ENCODE peak calls at places on chromosomes 4 and X, in six cellular contexts. C is fibroblast of pulmonary artery, B is lower leg skin, Z is thoracic aorta, Y is brain microvascular endothelial cell, K is WTC11. I is an unnamed sample.
A peak's percentile ranks its signal among the peaks of the same experiment; 100 is the strongest.

GRCh38 chr4:18394656-18395055 is 373.1 kb upstream of the LCORL start:
- DNase-seq in C (no peak), B (no peak), Z (no peak), Y (no peak), K (no peak), I (no peak)

GRCh38 chr4:720111-720860 is 14.7 kb downstream of the PCGF3 start:
- DNase-seq in C (no peak), B (no peak), Z (no peak), Y (no peak), K (no peak), I (no peak)

GRCh38 chrX:154409222-154409871 is at the start of gene DNASE1L1:
- DNase-seq in C (peak; percentile 87), B (peak; percentile 63), Z (peak; percentile 73), Y (peak; percentile 80), K (peak; percentile 90), I (peak; percentile 68)

GRCh38 chrX:34656842-34657780 is at the start of gene TMEM47:
- DNase-seq in C (peak; percentile 61), B (peak; percentile 25), Z (no peak), Y (peak; percentile 36), K (peak; percentile 84), I (peak; percentile 73)

GRCh38 chr4:100935090-100935489 is 412.2 kb downstream of the PPP3CA start:
- DNase-seq in C (peak; percentile 13), B (no peak), Z (no peak), Y (no peak), K (no peak), I (no peak)

GRCh38 chrX:53900623-53901022 is 143.7 kb downstream of the PHF8 start:
- DNase-seq in C (no peak), B (no peak), Z (no peak), Y (no peak), K (no peak), I (no peak)

GRCh38 chr4:33709247-33709646 is 2535.1 kb downstream of the ARAP2 start:
- DNase-seq in C (peak; percentile 90), B (no peak), Z (no peak), Y (peak; percentile 25), K (no peak), I (no peak)

GRCh38 chr4:11894976-11895375 is 466.3 kb upstream of the HS3ST1 start:
- DNase-seq in C (peak; percentile 81), B (no peak), Z (no peak), Y (no peak), K (no peak), I (no peak)

GRCh38 chr4:8830056-8830455 is 41.6 kb downstream of the HMX1 start:
- DNase-seq in C (no peak), B (no peak), Z (no peak), Y (no peak), K (no peak), I (no peak)

GRCh38 chr4:106522839-106523238 is 154.3 kb upstream of the GIMD1 start:
- DNase-seq in C (no peak), B (no peak), Z (no peak), Y (peak; percentile 31), K (no peak), I (no peak)

GRCh38 chr4:77022581-77023133 is 53.1 kb downstream of the CCNI start:
- DNase-seq in C (peak; percentile 72), B (no peak), Z (no peak), Y (peak; percentile 71), K (peak; percentile 52), I (peak; percentile 55)

GRCh38 chr4:71732706-71733105 is 51.2 kb downstream of the GC start:
- DNase-seq in C (peak; percentile 57), B (no peak), Z (no peak), Y (peak; percentile 1), K (no peak), I (no peak)
- TF ChIP-seq CTCF in C (peak; percentile 36), B (no peak), Z (no peak), Y (peak; percentile 40), K (peak; percentile 19), I (peak; percentile 48)

DNA sequence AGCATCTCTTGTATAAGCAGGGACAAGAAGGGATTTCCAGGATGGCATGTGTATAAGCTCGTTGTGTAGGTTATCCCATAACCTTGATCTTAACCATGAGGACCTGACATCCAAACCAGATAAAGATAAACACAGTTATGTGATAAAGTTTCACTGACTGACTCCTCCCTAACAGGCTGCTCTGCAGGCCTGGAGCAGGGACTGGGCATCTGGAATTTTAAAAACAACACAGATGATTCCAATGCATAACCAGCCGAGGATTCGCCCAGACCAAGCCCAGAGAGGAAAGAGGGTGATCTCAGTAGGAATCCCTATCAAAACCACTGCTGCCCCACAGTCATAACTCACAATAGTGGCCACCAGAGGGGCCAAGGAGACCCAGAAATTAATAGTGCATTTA is 22.7 kb downstream of the KLF3 start:
- DNase-seq in C (no peak), B (no peak), Z (no peak), Y (no peak), K (no peak), I (no peak)
- TF ChIP-seq CTCF in C (no peak), B (no peak), Z (no peak), Y (peak; percentile 5), K (no peak), I (no peak)

DNA sequence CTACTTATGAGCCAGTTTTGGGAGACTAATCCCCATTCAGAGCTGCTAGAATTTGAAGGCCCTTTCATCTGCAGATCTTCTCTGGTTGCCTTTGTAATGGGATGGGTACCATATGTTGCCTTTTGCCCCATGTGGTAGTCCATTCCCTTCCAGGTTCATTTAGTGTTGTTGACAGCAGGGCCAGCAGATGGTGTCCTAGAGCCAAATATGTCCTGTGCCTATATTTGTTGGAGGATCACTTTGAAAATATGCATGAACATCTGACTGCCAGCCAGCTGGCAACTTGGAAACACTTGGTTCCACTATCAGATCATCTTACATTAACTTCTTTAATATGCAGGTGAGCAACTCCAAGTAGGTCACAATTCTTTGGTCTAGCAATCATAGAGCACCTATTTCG is 30.4 kb downstream of the CFAP299 start:
- DNase-seq in C (peak; percentile 73), B (peak; percentile 36), Z (no peak), Y (peak; percentile 48), K (peak; percentile 52), I (peak; percentile 48)
- TF ChIP-seq CTCF in C (peak; percentile 76), B (no peak), Z (no peak), Y (peak; percentile 88), K (peak; percentile 28), I (peak; percentile 34)

DNA sequence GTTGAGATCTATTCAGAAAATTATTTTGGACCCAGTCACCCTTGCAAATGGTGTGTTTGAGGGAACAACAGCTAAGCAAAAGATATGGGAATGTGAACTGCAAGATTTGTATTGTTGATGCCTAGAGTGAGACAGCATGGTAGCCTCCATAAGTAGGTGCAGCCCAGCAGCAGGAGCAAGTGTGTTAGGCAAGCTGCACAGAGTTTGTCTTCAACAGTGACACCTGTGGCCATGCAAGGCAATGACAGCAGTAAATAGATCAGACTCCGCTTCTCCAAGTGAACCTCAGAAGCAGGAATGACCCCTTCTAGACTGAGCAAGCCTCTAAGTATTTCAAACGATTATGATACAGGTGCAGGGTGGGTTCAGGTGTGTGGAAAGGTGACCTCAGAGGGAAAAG is 133.4 kb upstream of the MSX1 start:
- DNase-seq in C (no peak), B (no peak), Z (no peak), Y (no peak), K (no peak), I (no peak)
- TF ChIP-seq CTCF in C (peak; percentile 20), B (no peak), Z (no peak), Y (peak; percentile 58), K (peak; percentile 44), I (peak; percentile 45)

GRCh38 chrX:115679460-115679859 is 118.5 kb downstream of the PLS3 start:
- DNase-seq in C (peak; percentile 53), B (no peak), Z (no peak), Y (peak; percentile 6), K (no peak), I (no peak)
- TF ChIP-seq CTCF in C (peak; percentile 49), B (no peak), Z (peak; percentile 43), Y (peak; percentile 55), K (no peak), I (no peak)

GRCh38 chrX:727738-728621 is 97.4 kb downstream of the SHOX start:
- DNase-seq in C (no peak), B (no peak), Z (no peak), Y (no peak), K (peak; percentile 77), I (peak; percentile 46)
- TF ChIP-seq CTCF in C (no peak), B (no peak), Z (no peak), Y (peak; percentile 25), K (peak; percentile 41), I (peak; percentile 66)

DNA sequence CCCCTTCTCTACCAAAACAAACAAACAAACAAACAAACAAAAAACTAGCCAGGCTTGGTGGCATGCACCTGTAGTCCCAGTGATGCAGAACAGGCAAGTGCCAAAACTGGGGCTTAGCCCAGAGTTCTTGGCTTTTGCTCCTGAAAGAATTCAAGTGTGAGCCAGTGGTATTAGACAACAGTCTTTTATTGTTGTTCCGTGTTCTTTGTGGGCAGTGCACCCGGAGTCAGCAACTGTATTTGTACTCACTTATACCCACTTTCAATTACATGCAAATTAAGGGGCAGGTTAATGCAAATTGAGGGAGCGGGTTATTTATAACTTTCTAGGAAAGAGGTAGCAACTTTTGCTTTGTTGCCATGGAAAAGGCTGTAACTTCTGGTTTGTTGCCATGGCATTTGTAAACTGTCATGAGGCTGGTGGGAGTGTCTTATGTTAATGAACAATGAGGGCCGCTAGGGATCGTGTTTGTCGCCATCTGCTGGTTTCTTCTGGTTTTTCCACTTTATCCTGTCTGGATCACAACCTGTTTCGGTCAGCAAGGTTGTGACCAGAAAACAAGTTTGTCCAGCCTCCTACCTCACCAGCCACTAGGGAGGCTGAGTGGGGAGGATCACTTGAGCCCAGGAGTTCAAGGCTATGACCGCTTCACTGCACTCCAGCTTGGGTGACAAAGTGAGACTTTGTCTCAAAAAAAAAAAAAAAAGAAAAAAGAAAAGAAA is 88.8 kb upstream of the ESX1 start:
- DNase-seq in C (peak; percentile 85), B (no peak), Z (no peak), Y (peak; percentile 87), K (peak; percentile 59), I (peak; percentile 19)
- TF ChIP-seq CTCF in C (peak; percentile 57), B (no peak), Z (peak; percentile 20), Y (peak; percentile 69), K (no peak), I (peak; percentile 26)

DNA sequence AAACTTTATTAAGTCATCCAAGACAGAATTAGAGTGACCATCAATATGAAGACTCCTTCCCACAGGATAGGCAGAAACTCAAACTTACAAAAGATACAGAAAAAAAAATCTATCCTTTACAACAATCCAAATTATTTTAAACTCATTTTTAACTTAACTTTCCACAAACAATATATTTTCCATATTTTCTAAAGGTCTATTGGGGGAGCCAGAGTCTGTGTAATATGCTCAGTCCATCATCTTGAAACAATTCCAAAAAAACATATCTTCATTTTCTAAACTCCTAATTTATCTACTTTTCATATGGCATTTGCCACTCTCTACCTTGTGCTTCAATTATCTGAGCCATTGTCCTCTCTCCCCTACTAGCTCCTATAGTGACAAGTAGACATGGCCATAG is 378.1 kb downstream of the PDGFC start:
- DNase-seq in C (no peak), B (no peak), Z (no peak), Y (no peak), K (no peak), I (no peak)
- TF ChIP-seq CTCF in C (peak; percentile 2), B (no peak), Z (no peak), Y (no peak), K (no peak), I (no peak)

I was measured in glutamatergic neuron.